ENCODE peak calls at places on chromosomes 3 and 15, in ten cellular contexts. A, S, N, L, P, Z, V, H, R and I are unnamed samples.

GRCh38 chr15:62360286-62360685 is 195.2 kb upstream of the C2CD4B start:
- DNase-seq in A (no peak), S (no peak), N (no peak), L (peak), P (no peak), Z (no peak), V (no peak), H (no peak), R (no peak), I (no peak)

GRCh38 chr15:42385206-42385979 is 26.1 kb downstream of the CAPN3 start:
- DNase-seq in A (no peak), S (peak), N (no peak), L (no peak), P (peak), Z (peak), V (no peak), H (no peak), R (no peak), I (no peak)

GRCh38 chr3:133268772-133269171 is 131.1 kb upstream of the BFSP2 start:
- DNase-seq in A (no peak), S (peak), N (no peak), L (peak), P (no peak), Z (no peak), V (no peak), H (no peak), R (no peak), I (no peak)

GRCh38 chr15:96262497-96263268 is 67.8 kb upstream of the NR2F2 start:
- DNase-seq in A (no peak), S (no peak), N (no peak), L (no peak), P (no peak), Z (no peak), V (no peak), H (no peak), R (no peak), I (no peak)

GRCh38 chr3:23806322-23807160 is 786 bp downstream of the UBE2E1 start:
- DNase-seq in A (no peak), S (peak), N (no peak), L (no peak), P (peak), Z (peak), V (peak), H (no peak), R (no peak), I (no peak)

GRCh38 chr15:70422342-70422741 is 324.6 kb upstream of the TLE3 start:
- DNase-seq in A (no peak), S (no peak), N (no peak), L (no peak), P (no peak), Z (no peak), V (no peak), H (no peak), R (no peak), I (no peak)

GRCh38 chr15:94174399-94174802 is 57.0 kb upstream of the MCTP2 start:
- DNase-seq in A (no peak), S (no peak), N (peak), L (no peak), P (no peak), Z (no peak), V (peak), H (no peak), R (no peak), I (no peak)

GRCh38 chr3:8387591-8387990 is 114.0 kb upstream of the LMCD1 start:
- DNase-seq in A (peak), S (no peak), N (no peak), L (no peak), P (no peak), Z (no peak), V (no peak), H (no peak), R (no peak), I (no peak)

GRCh38 chr15:79154491-79155182 is 64.1 kb upstream of the RASGRF1 start:
- DNase-seq in A (no peak), S (no peak), N (no peak), L (no peak), P (no peak), Z (no peak), V (no peak), H (no peak), R (no peak), I (no peak)